ENCODE peak calls at places on chromosomes 6 and 20, in seven cellular contexts. R is RWPE2, F is left ventricle myocardium inferior, B is fibroblast of lung, I is body of pancreas, O is dorsolateral prefrontal cortex, Y is left lung. A is an unnamed sample.

GRCh38 chr6:122673345-122673961 is 63.2 kb downstream of the PKIB start:
- DNase-seq in I (no peak), R (no peak), F (no peak), Y (no peak), B (peak), O (no peak), A (no peak)

GRCh38 chr6:133697666-133698065 is 191.2 kb upstream of the TCF21 start:
- DNase-seq in B (peak), R (no peak), Y (no peak), O (no peak), I (no peak), F (no peak), A (no peak)

GRCh38 chr6:114747995-114748625 is 405.3 kb upstream of the HS3ST5 start:
- DNase-seq in R (peak), Y (no peak), B (peak), F (no peak), O (peak), I (peak), A (peak)

GRCh38 chr20:17759449-17759848 is 59.7 kb downstream of the BANF2 start:
- DNase-seq in O (no peak), R (no peak), Y (no peak), I (no peak), B (no peak), F (no peak), A (no peak)

GRCh38 chr20:9015984-9016324 is 52.9 kb upstream of the PLCB4 start:
- DNase-seq in I (no peak), F (no peak), R (no peak), B (peak), O (no peak), Y (no peak), A (no peak)

GRCh38 chr20:1924910-1925861 is 30.0 kb downstream of the SIRPA start:
- DNase-seq in B (no peak), O (no peak), I (no peak), F (no peak), R (no peak), Y (no peak), A (no peak)

GRCh38 chr6:14743465-14744211 is 502.2 kb upstream of the JARID2 start:
- DNase-seq in F (peak), B (peak), O (no peak), I (no peak), Y (peak), R (peak), A (no peak)

GRCh38 chr6:52010145-52010544 is 77.3 kb downstream of the PKHD1 start:
- DNase-seq in Y (no peak), I (no peak), F (no peak), O (no peak), R (no peak), B (no peak), A (no peak)

GRCh38 chr20:47412073-47412472 is 55.6 kb upstream of the ZMYND8 start:
- DNase-seq in Y (no peak), B (no peak), F (no peak), R (no peak), I (no peak), O (no peak), A (no peak)

GRCh38 chr20:37990571-37991151 is 42.6 kb downstream of the TTI1 start:
- DNase-seq in R (peak), F (peak), Y (peak), B (peak), O (no peak), I (peak), A (no peak)

GRCh38 chr6:83065511-83066192 is at the start of gene UBE3D:
- DNase-seq in O (peak), R (peak), I (peak), B (peak), F (peak), Y (peak), A (peak)

GRCh38 chr6:36702656-36703055 is 5.0 kb downstream of the RAB44 start:
- DNase-seq in I (no peak), Y (no peak), R (no peak), F (no peak), B (no peak), O (no peak), A (no peak)

GRCh38 chr6:35057449-35058030 is 83.6 kb downstream of the TCP11 start:
- DNase-seq in R (no peak), F (no peak), I (no peak), O (no peak), B (no peak), Y (no peak), A (no peak)

GRCh38 chr6:47651505-47651944 is 46.9 kb upstream of the ADGRF4 start:
- DNase-seq in F (no peak), I (no peak), R (no peak), O (no peak), Y (no peak), B (peak), A (no peak)

GRCh38 chr6:16649241-16649640 is 112.0 kb downstream of the ATXN1 start:
- DNase-seq in I (no peak), R (no peak), B (no peak), O (no peak), F (no peak), Y (no peak), A (no peak)

GRCh38 chr6:8888468-8888867 is 453.1 kb upstream of the SLC35B3 start:
- DNase-seq in O (no peak), F (no peak), I (no peak), B (no peak), R (no peak), Y (no peak), A (no peak)

GRCh38 chr6:70424296-70424695 is 11.0 kb downstream of the FAM135A start:
- DNase-seq in Y (no peak), I (no peak), F (no peak), O (no peak), B (no peak), R (no peak), A (no peak)

GRCh38 chr6:25280617-25280990 is 1.4 kb downstream of the CARMIL1 start:
- DNase-seq in I (no peak), R (no peak), Y (no peak), F (no peak), O (no peak), B (no peak), A (no peak)

GRCh38 chr6:135451617-135452190 is 45.8 kb downstream of the AHI1 start:
- DNase-seq in Y (no peak), B (peak), R (no peak), O (no peak), F (no peak), I (no peak), A (no peak)

GRCh38 chr20:18879262-18879661 is 65.7 kb downstream of the SCP2D1 start:
- DNase-seq in R (peak), O (no peak), F (no peak), I (no peak), B (no peak), Y (no peak), A (no peak)

GRCh38 chr6:105213272-105213671 is 33.5 kb upstream of the POPDC3 start:
- DNase-seq in F (no peak), B (peak), Y (no peak), R (no peak), O (no peak), I (no peak), A (no peak)

GRCh38 chr20:61414455-61414991 is 162.5 kb downstream of the CDH4 start:
- DNase-seq in O (no peak), I (no peak), R (no peak), B (no peak), F (no peak), Y (no peak), A (no peak)

GRCh38 chr20:25573288-25574251 is 11.8 kb downstream of the NINL start:
- DNase-seq in I (no peak), Y (no peak), B (peak), F (no peak), O (no peak), R (no peak), A (peak)

GRCh38 chr6:18741741-18742140 is 354.6 kb downstream of the RNF144B start:
- DNase-seq in R (no peak), B (no peak), F (no peak), I (no peak), O (no peak), Y (no peak), A (no peak)

GRCh38 chr6:63742060-63742459 is 106.5 kb downstream of the PHF3 start:
- DNase-seq in F (no peak), I (peak), B (peak), O (no peak), Y (no peak), R (no peak), A (no peak)

GRCh38 chr6:79056226-79056625 is 21.8 kb downstream of the PHIP start:
- DNase-seq in R (no peak), B (no peak), I (no peak), Y (no peak), F (no peak), O (no peak), A (no peak)

GRCh38 chr6:85449388-85449817 is 480 bp upstream of the NT5E start:
- DNase-seq in B (peak), F (no peak), Y (no peak), I (peak), O (no peak), R (no peak), A (no peak)

GRCh38 chr20:1565461-1565860 is 8.0 kb upstream of the SIRPD start:
- DNase-seq in R (no peak), O (no peak), I (no peak), B (no peak), F (no peak), Y (no peak), A (no peak)

GRCh38 chr20:32522775-32523612 is 62.1 kb downstream of the NOL4L start:
- DNase-seq in B (peak), I (no peak), Y (no peak), O (peak), R (no peak), F (no peak), A (no peak)

GRCh38 chr20:31667315-31668285 is 29.9 kb downstream of the COX4I2 start:
- DNase-seq in R (peak), I (no peak), F (no peak), B (no peak), Y (no peak), O (no peak), A (no peak)

GRCh38 chr6:41538556-41539182 is 7.5 kb upstream of the FOXP4 start:
- DNase-seq in B (no peak), I (no peak), Y (no peak), O (no peak), F (no peak), R (no peak), A (no peak)

GRCh38 chr6:95094751-95095150 is 482.6 kb upstream of the MANEA start:
- DNase-seq in F (no peak), I (no peak), B (peak), O (no peak), Y (no peak), R (no peak), A (no peak)

GRCh38 chr6:150418825-150419594 is 50.2 kb downstream of the IYD start:
- DNase-seq in F (peak), I (peak), O (no peak), Y (peak), B (peak), R (no peak), A (peak)

GRCh38 chr6:38882157-38882556 is 166.4 kb upstream of the GLP1R start:
- DNase-seq in F (no peak), O (no peak), I (no peak), R (no peak), B (no peak), Y (no peak), A (no peak)

GRCh38 chr20:58112017-58112781 is 116.3 kb downstream of the ANKRD60 start:
- DNase-seq in F (no peak), R (peak), B (peak), I (no peak), O (no peak), Y (no peak), A (no peak)

GRCh38 chr6:3455121-3455489 is 1.7 kb downstream of the SLC22A23 start:
- DNase-seq in I (peak), Y (no peak), F (no peak), O (no peak), R (no peak), B (no peak), A (no peak)

GRCh38 chr20:1171461-1172093 is 13.2 kb downstream of the TMEM74B start:
- DNase-seq in Y (no peak), O (no peak), R (no peak), F (no peak), I (peak), B (peak), A (peak)

GRCh38 chr6:37433657-37434271 is 743 bp downstream of the CMTR1 start:
- DNase-seq in F (peak), I (peak), O (no peak), Y (peak), R (no peak), B (peak), A (no peak)

GRCh38 chr6:31403283-31403989 is at the start of gene MICA:
- DNase-seq in Y (peak), B (peak), I (peak), R (peak), F (peak), O (peak), A (peak)

DNA sequence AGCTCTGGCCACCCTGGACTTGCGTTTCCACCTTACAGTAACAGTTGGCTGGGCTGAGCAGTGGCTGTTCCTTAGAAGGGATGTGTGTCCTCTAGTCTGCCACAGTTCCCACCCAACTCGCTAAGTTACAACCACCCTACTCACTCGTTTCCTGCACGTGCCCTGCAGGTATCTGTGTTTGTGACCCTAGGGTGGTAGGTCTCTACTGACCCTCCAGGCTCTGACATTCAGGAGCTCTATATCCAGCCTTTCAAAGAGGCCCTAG is 109.9 kb downstream of the PREX1 start:
- DNase-seq in R (no peak), O (no peak), Y (no peak), I (no peak), F (no peak), B (no peak), A (no peak)
- H3K27ac ChIP-seq in R (no peak), O (peak), Y (no peak), I (no peak), F (no peak), B (no peak), A (no peak)

GRCh38 chr6:5036309-5036708 is 32.5 kb upstream of the RPP40 start:
- DNase-seq in F (no peak), B (peak), O (no peak), R (no peak), Y (no peak), I (no peak), A (no peak)
- TF ChIP-seq CTCF in F (no peak), B (no peak), O (no peak), R (no peak), Y (no peak), I (no peak), A (no peak)

DNA sequence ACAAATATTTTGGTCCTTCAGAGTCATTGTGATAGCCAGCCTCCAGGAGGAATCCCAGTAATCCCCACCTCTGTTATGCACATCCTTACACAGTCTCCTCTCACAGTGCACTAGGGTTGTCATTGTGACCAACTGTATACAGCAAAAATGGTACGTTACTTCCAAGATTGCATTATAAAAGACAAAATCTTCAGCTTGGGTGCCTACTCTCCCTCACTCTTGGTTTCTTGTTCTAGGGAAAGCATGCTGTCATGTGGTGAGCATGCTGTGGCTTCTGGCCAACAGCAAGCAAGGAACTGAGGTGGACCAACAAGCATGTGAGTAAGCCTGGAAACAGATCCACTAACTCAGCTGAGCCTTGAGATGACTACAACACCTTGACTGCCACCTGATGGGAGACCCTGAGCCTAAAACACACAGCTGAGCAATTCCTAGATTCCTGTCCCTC is 130.1 kb upstream of the DST start:
- DNase-seq in F (peak), B (peak), Y (no peak), O (no peak), R (no peak), I (peak), A (no peak)
- H3K27ac ChIP-seq in F (peak), B (peak), Y (no peak), O (peak), R (peak), I (no peak), A (no peak)

GRCh38 chr6:120096861-120097260 is 747.3 kb upstream of the MAN1A1 start:
- DNase-seq in O (no peak), B (no peak), I (no peak), R (no peak), Y (no peak), F (no peak), A (no peak)
- TF ChIP-seq CTCF in O (no peak), B (no peak), I (no peak), R (no peak), Y (no peak), F (no peak), A (no peak)

GRCh38 chr6:29722773-29723665 is at the start of gene HLA-F:
- DNase-seq in B (peak), O (peak), R (no peak), Y (peak), F (peak), I (peak), A (peak)
- H3K27ac ChIP-seq in B (peak), O (peak), R (peak), Y (peak), F (peak), I (peak), A (peak)